ENCODE peak calls at places on chromosomes 1 and 21, in eight cellular contexts. D, O, P, A, B, R, X and C are unnamed samples.
A peak's percentile ranks its signal among the peaks of the same experiment; 100 is the strongest.

GRCh38 chr1:6591222-6591621 is 11.4 kb downstream of the ZBTB48 start:
- DNase-seq in D (no peak), O (no peak), P (no peak), A (no peak), B (no peak), R (no peak), X (no peak), C (no peak)

GRCh38 chr1:164803366-164803765 is 244.4 kb downstream of the PBX1 start:
- DNase-seq in D (no peak), O (no peak), P (no peak), A (no peak), B (no peak), R (no peak), X (no peak), C (no peak)

GRCh38 chr1:40782371-40782956 is 1.1 kb upstream of the KCNQ4 start:
- DNase-seq in D (no peak), O (peak; percentile 76), P (no peak), A (no peak), B (no peak), R (no peak), X (no peak), C (no peak)

GRCh38 chr1:158246650-158247049 is 7.6 kb upstream of the CD1A start:
- DNase-seq in D (no peak), O (no peak), P (no peak), A (no peak), B (no peak), R (no peak), X (no peak), C (no peak)

GRCh38 chr1:64826991-64827390 is 82.1 kb downstream of the RAVER2 start:
- DNase-seq in D (no peak), O (no peak), P (no peak), A (no peak), B (no peak), R (no peak), X (no peak), C (no peak)

GRCh38 chr1:147640553-147641165 is 29.7 kb downstream of the ACP6 start:
- DNase-seq in D (peak; percentile 62), O (peak; percentile 91), P (no peak), A (peak; percentile 32), B (peak; percentile 83), R (no peak), X (peak; percentile 62), C (no peak)

GRCh38 chr1:168939131-168939946 is 167.2 kb upstream of the ATP1B1 start:
- DNase-seq in D (no peak), O (no peak), P (no peak), A (no peak), B (no peak), R (no peak), X (no peak), C (no peak)

GRCh38 chr1:173195596-173196088 is 11.5 kb downstream of the TNFSF4 start:
- DNase-seq in D (no peak), O (no peak), P (no peak), A (no peak), B (no peak), R (no peak), X (no peak), C (no peak)

GRCh38 chr1:230793463-230793745 is 46.2 kb downstream of the CAPN9 start:
- DNase-seq in D (no peak), O (peak; percentile 31), P (no peak), A (no peak), B (no peak), R (no peak), X (no peak), C (no peak)

GRCh38 chr1:74436078-74436477 is 76.3 kb downstream of the LRRC53 start:
- DNase-seq in D (no peak), O (no peak), P (no peak), A (no peak), B (no peak), R (no peak), X (no peak), C (no peak)

GRCh38 chr1:30196872-30197615 is 526.3 kb downstream of the MATN1 start:
- DNase-seq in D (no peak), O (no peak), P (no peak), A (no peak), B (no peak), R (no peak), X (no peak), C (no peak)

GRCh38 chr1:235059221-235059620 is 69.4 kb downstream of the TOMM20 start:
- DNase-seq in D (no peak), O (no peak), P (no peak), A (no peak), B (no peak), R (no peak), X (no peak), C (no peak)

GRCh38 chr1:200153277-200154055 is 126.0 kb downstream of the NR5A2 start:
- DNase-seq in D (no peak), O (no peak), P (no peak), A (no peak), B (no peak), R (no peak), X (no peak), C (no peak)

GRCh38 chr1:155309423-155310021 is 856 bp downstream of the FDPS start:
- DNase-seq in D (no peak), O (no peak), P (no peak), A (no peak), B (peak; percentile 53), R (no peak), X (no peak), C (no peak)

GRCh38 chr1:214331827-214332423 is 51.0 kb downstream of the SMYD2 start:
- DNase-seq in D (peak; percentile 56), O (peak; percentile 85), P (no peak), A (peak; percentile 35), B (peak; percentile 89), R (no peak), X (peak; percentile 48), C (no peak)

GRCh38 chr1:15525043-15525958 is 1.3 kb upstream of the CASP9 start:
- DNase-seq in D (no peak), O (no peak), P (peak; percentile 73), A (no peak), B (peak; percentile 92), R (peak; percentile 100), X (peak; percentile 78), C (peak; percentile 94)

GRCh38 chr1:44672254-44672955 is 1.9 kb downstream of the TMEM53 start:
- DNase-seq in D (no peak), O (no peak), P (no peak), A (no peak), B (no peak), R (no peak), X (no peak), C (no peak)

GRCh38 chr1:109634771-109635750 is 15.4 kb downstream of the AMPD2 start:
- DNase-seq in D (no peak), O (peak; percentile 40), P (peak; percentile 62), A (no peak), B (no peak), R (no peak), X (no peak), C (no peak)

GRCh38 chr21:36854391-36854790 is 112.1 kb downstream of the HLCS start:
- DNase-seq in D (peak; percentile 25), O (peak; percentile 81), P (no peak), A (no peak), B (peak; percentile 79), R (no peak), X (no peak), C (no peak)

DNA sequence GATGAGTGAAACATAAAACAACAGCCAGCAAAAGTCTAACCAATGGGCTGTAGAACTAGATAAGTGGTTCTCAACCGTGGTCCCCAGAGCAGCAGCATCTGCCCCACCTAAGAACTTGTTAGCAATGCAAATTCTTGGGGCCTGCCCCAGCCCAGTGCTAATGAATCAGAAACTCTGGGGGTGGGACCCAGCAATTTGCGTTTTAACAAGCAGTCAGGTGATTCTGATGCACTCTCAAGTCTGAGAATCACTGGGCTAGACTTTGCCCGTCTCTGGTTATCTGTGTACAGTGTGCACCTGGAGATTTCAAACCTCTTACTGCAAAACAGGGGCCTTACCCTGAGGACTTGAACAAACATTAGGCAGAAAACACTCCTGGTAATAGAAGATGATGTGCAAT is 66.5 kb downstream of the PLXNA2 start:
- DNase-seq in D (no peak), O (no peak), P (no peak), A (no peak), B (no peak), R (no peak), X (peak; percentile 19), C (no peak)
- TF ChIP-seq POLR2AphosphoS5 in D (no peak), O (no peak), P (no peak), A (no peak), B (no peak), R (no peak), X (no peak), C (no peak)

DNA sequence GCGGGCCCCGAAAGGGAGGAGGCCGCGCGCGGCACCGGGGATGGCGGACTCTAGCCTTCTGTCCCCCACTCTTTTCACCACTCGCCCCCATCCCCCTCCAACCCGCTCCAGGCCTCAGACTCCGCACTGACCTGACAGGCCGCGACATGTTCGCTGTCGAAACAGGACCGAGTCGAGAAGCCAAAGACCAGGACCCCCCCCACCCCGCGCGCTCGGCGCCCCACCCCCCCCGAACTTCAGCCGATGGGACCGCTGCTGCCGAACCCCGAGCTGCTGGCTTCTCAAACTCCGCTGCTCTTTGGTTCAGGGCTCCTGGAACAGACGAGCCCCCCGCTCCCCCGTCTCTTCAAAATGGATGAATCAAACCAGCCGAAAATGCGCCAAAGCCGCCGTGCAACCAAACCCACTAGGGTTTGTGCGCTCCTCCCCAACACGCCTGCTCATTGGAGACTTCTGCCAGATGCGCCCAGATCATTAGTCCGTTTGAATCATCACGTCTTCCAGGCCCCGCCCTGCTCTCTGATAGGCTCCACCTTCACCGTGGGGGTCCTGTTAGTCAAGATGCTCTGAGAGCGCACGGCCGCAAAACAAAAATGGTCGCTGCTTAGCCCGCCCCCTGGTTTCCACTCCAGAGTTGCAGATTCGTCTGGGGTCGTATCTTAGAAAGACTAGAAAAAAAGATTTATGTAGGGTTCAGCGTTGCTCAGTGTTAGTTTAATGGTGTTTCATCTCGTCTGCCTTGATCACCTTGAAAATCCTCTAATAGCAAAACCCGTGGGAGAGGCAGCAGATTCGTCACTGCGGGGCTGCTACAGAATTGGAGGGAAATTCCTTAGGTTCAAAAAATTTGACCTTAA is at the start of gene NUCKS1:
- DNase-seq in D (peak; percentile 58), O (peak; percentile 97), P (peak; percentile 100), A (peak; percentile 82), B (peak; percentile 84), R (peak; percentile 99), X (peak; percentile 54), C (peak; percentile 97)
- TF ChIP-seq POLR2AphosphoS5 in D (peak; percentile 66), O (peak; percentile 23), P (peak; percentile 95), A (peak; percentile 46), B (peak; percentile 74), R (peak; percentile 10), X (peak; percentile 73), C (peak; percentile 69)

DNA sequence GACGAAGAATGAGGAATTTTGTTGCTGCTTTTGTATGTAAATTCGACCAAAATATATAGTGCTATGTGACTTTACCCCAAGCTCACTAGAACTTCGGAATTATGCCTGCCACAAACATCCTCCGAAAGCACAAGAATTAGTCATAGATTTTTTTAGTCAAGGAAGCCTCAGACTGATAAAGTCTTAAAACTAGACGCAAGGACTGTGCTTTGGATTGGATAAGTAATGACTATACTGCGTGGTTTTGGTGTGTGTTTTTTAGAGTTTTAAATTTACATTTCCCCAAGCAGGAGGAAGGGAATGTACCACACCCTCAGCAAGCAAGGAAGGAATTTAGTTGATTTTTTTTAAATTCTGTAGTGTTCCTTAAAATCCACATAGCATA is 10.4 kb downstream of the WLS start:
- DNase-seq in D (no peak), O (no peak), P (no peak), A (no peak), B (no peak), R (no peak), X (no peak), C (no peak)
- TF ChIP-seq POLR2AphosphoS5 in D (no peak), O (no peak), P (no peak), A (no peak), B (no peak), R (no peak), X (no peak), C (no peak)

GRCh38 chr21:14712121-14712520 is 166.0 kb upstream of the SAMSN1 start:
- DNase-seq in D (no peak), O (no peak), P (no peak), A (no peak), B (no peak), R (no peak), X (no peak), C (no peak)
- TF ChIP-seq POLR2AphosphoS5 in D (no peak), O (no peak), P (no peak), A (no peak), B (no peak), R (no peak), X (no peak), C (no peak)